ENCODE peak calls at places on chromosomes 5 and 9, in six cellular contexts. E, N, U, A, B and O are unnamed samples.

GRCh38 chr5:56683281-56683680 is 132.1 kb upstream of the MAP3K1 start:
- DNase-seq in E (no peak), N (no peak), U (no peak), A (no peak), B (no peak), O (no peak)

GRCh38 chr9:33229359-33230120 is 10.4 kb upstream of the SPINK4 start:
- DNase-seq in E (no peak), N (no peak), U (no peak), A (no peak), B (no peak), O (no peak)

GRCh38 chr9:93978498-93978897 is 23.3 kb upstream of the BARX1 start:
- DNase-seq in E (no peak), N (no peak), U (no peak), A (no peak), B (no peak), O (no peak)

GRCh38 chr5:60395712-60396329 is 304.1 kb downstream of the DEPDC1B start:
- DNase-seq in E (no peak), N (no peak), U (no peak), A (no peak), B (no peak), O (no peak)

GRCh38 chr5:20555034-20555433 is 567.0 kb upstream of the CDH18 start:
- DNase-seq in E (no peak), N (no peak), U (no peak), A (no peak), B (no peak), O (no peak)

GRCh38 chr5:56595561-56595960 is 219.8 kb upstream of the MAP3K1 start:
- DNase-seq in E (no peak), N (no peak), U (no peak), A (no peak), B (no peak), O (no peak)

GRCh38 chr9:93108301-93109041 is 12.5 kb downstream of the CARD19 start:
- DNase-seq in E (no peak), N (no peak), U (peak), A (peak), B (no peak), O (no peak)

GRCh38 chr9:114616684-114617520 is 5.8 kb downstream of the TMEM268 start:
- DNase-seq in E (no peak), N (peak), U (peak), A (no peak), B (no peak), O (peak)

GRCh38 chr5:21810737-21811316 is 1042.3 kb downstream of the CDH12 start:
- DNase-seq in E (no peak), N (no peak), U (no peak), A (no peak), B (no peak), O (no peak)

GRCh38 chr5:141864371-141865370 is 13.5 kb downstream of the PCDH1 start:
- DNase-seq in E (no peak), N (no peak), U (no peak), A (no peak), B (no peak), O (no peak)

GRCh38 chr5:119304439-119304838 is 51.4 kb upstream of the TNFAIP8 start:
- DNase-seq in E (no peak), N (no peak), U (no peak), A (no peak), B (no peak), O (no peak)

GRCh38 chr5:120151181-120151580 is 312.9 kb upstream of the PRR16 start:
- DNase-seq in E (no peak), N (no peak), U (no peak), A (no peak), B (no peak), O (no peak)

GRCh38 chr9:111659706-111660105 is 1.7 kb upstream of the GNG10 start:
- DNase-seq in E (no peak), N (no peak), U (no peak), A (no peak), B (no peak), O (no peak)

GRCh38 chr9:113572076-113572861 is 108.7 kb downstream of the RGS3 start:
- DNase-seq in E (no peak), N (no peak), U (no peak), A (peak), B (no peak), O (no peak)

GRCh38 chr5:125550237-125550636 is 803.8 kb upstream of the ZNF608 start:
- DNase-seq in E (no peak), N (no peak), U (no peak), A (no peak), B (no peak), O (no peak)

GRCh38 chr5:125551797-125552196 is 805.4 kb upstream of the ZNF608 start:
- DNase-seq in E (no peak), N (no peak), U (no peak), A (no peak), B (no peak), O (no peak)

GRCh38 chr5:125552486-125552885 is 806.0 kb upstream of the ZNF608 start:
- DNase-seq in E (no peak), N (no peak), U (no peak), A (no peak), B (no peak), O (no peak)

GRCh38 chr5:125551246-125551645 is 804.8 kb upstream of the ZNF608 start:
- DNase-seq in E (no peak), N (no peak), U (no peak), A (no peak), B (no peak), O (no peak)

GRCh38 chr5:125549322-125549871 is 803.0 kb upstream of the ZNF608 start:
- DNase-seq in E (no peak), N (no peak), U (no peak), A (no peak), B (no peak), O (no peak)
- TF ChIP-seq CTCF in E (no peak), N (no peak), U (no peak), A (no peak), B (no peak), O (no peak)

GRCh38 chr5:174560861-174561260 is 163.5 kb upstream of the MSX2 start:
- DNase-seq in E (no peak), N (no peak), U (no peak), A (no peak), B (no peak), O (no peak)
- TF ChIP-seq CTCF in E (no peak), N (no peak), U (no peak), A (no peak), B (no peak), O (no peak)

GRCh38 chr5:135891804-135892203 is 3.8 kb downstream of the IL9 start:
- DNase-seq in E (no peak), N (no peak), U (no peak), A (no peak), B (no peak), O (no peak)
- TF ChIP-seq CTCF in E (peak), N (no peak), U (peak), A (no peak), B (peak), O (no peak)

DNA sequence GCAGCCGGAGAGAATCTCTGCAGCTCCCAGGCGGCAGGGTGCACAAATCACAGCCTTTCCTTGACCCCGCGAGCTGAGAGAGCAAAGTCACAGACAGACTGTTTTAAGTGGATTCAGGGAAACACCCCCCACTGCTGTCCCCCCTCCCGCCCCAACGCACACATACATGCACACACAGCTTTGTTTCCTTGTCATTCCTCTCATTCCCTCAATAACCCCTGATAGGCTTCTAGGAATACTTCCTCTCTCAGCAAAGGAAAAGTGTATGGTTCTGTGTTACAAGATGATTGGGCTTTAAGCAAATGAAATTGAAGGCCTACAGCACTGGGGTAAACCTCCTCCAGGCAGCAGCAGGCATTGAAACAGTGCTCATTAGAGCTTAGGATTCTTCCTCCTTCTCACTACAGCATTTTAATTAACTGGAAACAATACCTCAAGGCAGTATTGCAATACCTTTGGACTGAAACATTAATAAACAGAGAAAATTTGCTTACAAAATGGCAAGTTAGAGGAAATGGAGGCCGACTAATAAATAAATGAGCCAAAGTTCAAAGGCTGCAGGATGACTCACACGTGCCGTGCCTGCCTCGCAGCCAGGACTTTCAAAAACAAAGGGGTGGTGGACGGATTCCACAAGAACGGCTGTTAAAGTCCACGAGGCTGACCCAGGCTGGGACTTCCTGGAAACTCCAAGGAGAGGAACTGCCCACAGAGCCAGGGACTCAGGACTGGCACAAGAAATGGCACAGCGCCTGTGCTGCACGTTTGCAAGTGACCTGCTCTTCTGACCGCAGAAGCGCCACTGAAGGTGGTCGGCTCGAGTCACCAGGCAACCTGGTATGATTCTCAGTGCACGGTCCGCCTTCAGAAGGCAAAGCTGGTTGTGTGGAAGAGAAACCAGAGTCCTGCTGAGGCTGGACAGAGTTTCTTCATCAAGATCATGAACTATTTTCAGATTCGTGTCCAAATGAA is 236.2 kb downstream of the SYK start:
- DNase-seq in E (peak), N (no peak), U (no peak), A (peak), B (peak), O (no peak)
- TF ChIP-seq CTCF in E (no peak), N (no peak), U (no peak), A (no peak), B (no peak), O (no peak)

GRCh38 chr5:64977779-64978178 is 209.0 kb downstream of the CWC27 start:
- DNase-seq in E (no peak), N (no peak), U (no peak), A (peak), B (no peak), O (no peak)
- TF ChIP-seq CTCF in E (no peak), N (no peak), U (no peak), A (no peak), B (no peak), O (no peak)

GRCh38 chr5:143454936-143455516 is 51.5 kb upstream of the NR3C1 start:
- DNase-seq in E (no peak), N (no peak), U (no peak), A (no peak), B (no peak), O (no peak)

GRCh38 chr5:143456952-143457547 is 53.6 kb upstream of the NR3C1 start:
- DNase-seq in E (no peak), N (no peak), U (no peak), A (no peak), B (peak), O (no peak)

GRCh38 chr5:143464723-143465490 is 61.4 kb upstream of the NR3C1 start:
- DNase-seq in E (no peak), N (no peak), U (no peak), A (no peak), B (no peak), O (no peak)

GRCh38 chr5:143453722-143454121 is 50.2 kb upstream of the NR3C1 start:
- DNase-seq in E (no peak), N (no peak), U (no peak), A (no peak), B (no peak), O (no peak)

DNA sequence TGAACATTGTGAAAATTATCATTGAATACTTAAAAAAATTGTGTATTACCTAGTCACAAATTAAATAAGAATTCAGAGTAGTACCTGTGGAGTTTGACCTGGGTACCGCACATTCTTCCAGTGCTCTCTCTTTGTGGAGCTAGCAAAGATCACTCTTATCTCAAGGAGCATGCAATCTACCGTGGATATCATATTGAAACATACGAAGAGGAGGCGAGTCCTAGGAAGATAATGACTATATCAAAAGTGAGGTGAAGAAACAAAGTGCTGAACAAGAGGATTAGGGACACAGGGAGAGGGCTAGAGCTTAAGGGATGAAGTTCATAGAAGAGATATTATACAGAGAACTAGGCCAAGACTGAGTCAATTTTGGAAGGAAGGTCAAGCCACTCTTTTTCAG is 55.9 kb upstream of the NR3C1 start:
- DNase-seq in E (no peak), N (no peak), U (no peak), A (no peak), B (no peak), O (no peak)
- TF ChIP-seq CTCF in E (no peak), N (no peak), U (no peak), A (no peak), B (no peak), O (no peak)

GRCh38 chr5:9197881-9198260 is 348.0 kb downstream of the SEMA5A start:
- DNase-seq in E (no peak), N (no peak), U (peak), A (no peak), B (no peak), O (peak)

GRCh38 chr5:9198399-9198798 is 347.5 kb downstream of the SEMA5A start:
- DNase-seq in E (no peak), N (no peak), U (no peak), A (no peak), B (no peak), O (no peak)

GRCh38 chr5:9192286-9192685 is 353.6 kb downstream of the SEMA5A start:
- DNase-seq in E (no peak), N (no peak), U (no peak), A (no peak), B (no peak), O (no peak)

GRCh38 chr5:9194509-9194908 is 351.4 kb downstream of the SEMA5A start:
- DNase-seq in E (no peak), N (no peak), U (no peak), A (no peak), B (no peak), O (no peak)

GRCh38 chr5:9196403-9197224 is 349.3 kb downstream of the SEMA5A start:
- DNase-seq in E (peak), N (no peak), U (no peak), A (no peak), B (no peak), O (no peak)
- TF ChIP-seq CTCF in E (no peak), N (no peak), U (no peak), A (no peak), B (no peak), O (no peak)

GRCh38 chr5:82885657-82886389 is 191.4 kb downstream of the TMEM167A start:
- DNase-seq in E (no peak), N (no peak), U (peak), A (no peak), B (peak), O (no peak)
- TF ChIP-seq CTCF in E (no peak), N (no peak), U (peak), A (no peak), B (peak), O (peak)

DNA sequence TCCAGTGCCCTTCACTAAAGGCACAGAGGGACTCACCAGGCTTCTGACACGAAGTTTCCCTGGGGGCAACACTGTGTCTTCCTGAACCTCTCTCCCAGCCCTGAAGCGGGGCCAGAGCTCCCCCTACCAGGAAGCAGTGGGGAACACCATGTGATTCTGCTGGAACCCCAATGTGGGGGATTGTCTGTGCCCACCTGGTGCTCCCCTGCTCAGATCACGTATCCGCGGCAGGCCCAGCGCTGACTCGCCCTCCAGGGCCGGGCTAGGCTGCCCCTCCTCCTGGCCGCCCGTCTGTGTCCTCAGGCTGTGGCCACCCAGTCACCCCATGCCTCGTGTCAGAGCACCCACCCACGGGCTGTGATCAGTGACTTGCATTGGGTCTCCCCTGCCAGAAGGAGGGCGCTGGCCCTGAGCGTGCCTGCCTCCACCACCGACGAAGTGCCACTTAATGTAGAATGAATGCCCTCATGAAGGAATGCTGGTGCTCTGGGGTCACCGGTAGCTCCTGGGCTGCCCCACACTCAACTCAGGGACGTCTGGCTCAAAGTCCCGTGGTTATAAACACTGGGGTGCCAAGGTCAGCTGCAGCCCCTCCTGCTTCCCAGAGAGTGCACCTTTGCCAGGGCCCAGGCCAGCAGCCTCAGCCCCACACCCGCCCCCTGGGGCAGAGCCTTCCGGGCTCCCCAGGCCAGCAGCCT is 22.1 kb downstream of the SARDH start:
- DNase-seq in E (no peak), N (peak), U (no peak), A (peak), B (no peak), O (no peak)
- TF ChIP-seq CTCF in E (peak), N (peak), U (peak), A (no peak), B (peak), O (peak)

GRCh38 chr9:10605388-10605787 is 7.4 kb downstream of the PTPRD start:
- DNase-seq in E (no peak), N (no peak), U (no peak), A (no peak), B (no peak), O (no peak)
- TF ChIP-seq CTCF in E (no peak), N (no peak), U (no peak), A (no peak), B (no peak), O (no peak)